ENCODE peak calls at places on chromosomes 11 and 22, in six cellular contexts. H, Z, E, B, M and N are unnamed samples. For H3K4me1, the result is how much of the 10 kb centered on the place peaks cover.

GRCh38 chr11:17599460-17599925 is 52.4 kb downstream of the OTOG start:
- DNase-seq in H (peak), Z (no peak), E (no peak), B (no peak), M (peak), N (no peak)

GRCh38 chr22:24482586-24482985 is 12.5 kb upstream of the UPB1 start:
- DNase-seq in H (no peak), Z (no peak), E (no peak), B (no peak), M (no peak), N (no peak)

GRCh38 chr22:44575344-44576268 is 77.6 kb upstream of the RTL6 start:
- DNase-seq in H (no peak), Z (no peak), E (no peak), B (peak), M (no peak), N (no peak)

GRCh38 chr11:118476676-118477075 is 40.4 kb downstream of the KMT2A start:
- DNase-seq in H (no peak), Z (no peak), E (no peak), B (no peak), M (no peak), N (no peak)

GRCh38 chr11:859394-860131 is 16.9 kb downstream of the TSPAN4 start:
- DNase-seq in H (peak), Z (no peak), E (no peak), B (peak), M (no peak), N (peak)

GRCh38 chr22:47221840-47222615 is 459.6 kb downstream of the TBC1D22A start:
- DNase-seq in H (no peak), Z (no peak), E (no peak), B (peak), M (no peak), N (no peak)

GRCh38 chr22:38754247-38755154 is 1.3 kb downstream of the SUN2 start:
- DNase-seq in H (peak), Z (no peak), E (peak), B (no peak), M (no peak), N (peak)

GRCh38 chr11:4187055-4187988 is 92.7 kb downstream of the RRM1 start:
- DNase-seq in H (peak), Z (peak), E (peak), B (peak), M (peak), N (peak)

GRCh38 chr11:97691061-97691460 is 1301.2 kb downstream of the JRKL start:
- DNase-seq in H (no peak), Z (no peak), E (no peak), B (no peak), M (no peak), N (no peak)

GRCh38 chr22:32661296-32661695 is 140.2 kb upstream of the TIMP3 start:
- DNase-seq in H (no peak), Z (no peak), E (no peak), B (no peak), M (no peak), N (no peak)

GRCh38 chr22:30212363-30212995 is 34.1 kb downstream of the LIF start:
- DNase-seq in H (peak), Z (peak), E (no peak), B (peak), M (peak), N (peak)

GRCh38 chr11:64724863-64725535 is 2.0 kb upstream of the NRXN2 start:
- DNase-seq in H (no peak), Z (no peak), E (no peak), B (no peak), M (peak), N (no peak)

GRCh38 chr11:17481905-17482304 is 5.3 kb upstream of the ABCC8 start:
- DNase-seq in H (no peak), Z (no peak), E (no peak), B (no peak), M (peak), N (no peak)

GRCh38 chr11:2389344-2390026 is 11.1 kb upstream of the TSSC4 start:
- DNase-seq in H (no peak), Z (no peak), E (no peak), B (no peak), M (peak), N (no peak)

GRCh38 chr11:117068303-117068860 is 29.8 kb downstream of the SIK3 start:
- DNase-seq in H (no peak), Z (no peak), E (no peak), B (no peak), M (no peak), N (no peak)

GRCh38 chr11:134069996-134070845 is 1.3 kb downstream of the JAM3 start:
- DNase-seq in H (no peak), Z (no peak), E (no peak), B (no peak), M (no peak), N (no peak)

GRCh38 chr11:1852885-1853284 is at the start of gene LSP1:
- DNase-seq in H (peak), Z (no peak), E (no peak), B (no peak), M (peak), N (no peak)

GRCh38 chr22:32706149-32706548 is 95.4 kb upstream of the TIMP3 start:
- DNase-seq in H (no peak), Z (no peak), E (peak), B (no peak), M (no peak), N (no peak)

GRCh38 chr22:47395481-47395880 is 633.0 kb downstream of the TBC1D22A start:
- DNase-seq in H (no peak), Z (no peak), E (no peak), B (no peak), M (peak), N (no peak)

GRCh38 chr11:74366576-74366975 is 31.7 kb downstream of the PGM2L1 start:
- DNase-seq in H (no peak), Z (no peak), E (peak), B (no peak), M (no peak), N (no peak)

GRCh38 chr22:50522208-50522805 is 3.1 kb downstream of the SCO2 start:
- DNase-seq in H (no peak), Z (no peak), E (no peak), B (no peak), M (no peak), N (no peak)

GRCh38 chr11:125075900-125076317 is 12.8 kb downstream of the SLC37A2 start:
- DNase-seq in H (no peak), Z (no peak), E (no peak), B (no peak), M (no peak), N (no peak)

GRCh38 chr11:36475192-36475591 is 34.9 kb downstream of the TRAF6 start:
- DNase-seq in H (no peak), Z (no peak), E (no peak), B (no peak), M (no peak), N (no peak)

GRCh38 chr22:42799462-42800405 is 57.3 kb downstream of the ARFGAP3 start:
- DNase-seq in H (no peak), Z (no peak), E (peak), B (no peak), M (no peak), N (no peak)

GRCh38 chr11:118672865-118673264 is 6.6 kb downstream of the TREH start:
- DNase-seq in H (no peak), Z (no peak), E (peak), B (no peak), M (no peak), N (no peak)

GRCh38 chr22:38741576-38741975 is 14.2 kb downstream of the SUN2 start:
- DNase-seq in H (no peak), Z (no peak), E (no peak), B (no peak), M (no peak), N (no peak)

DNA sequence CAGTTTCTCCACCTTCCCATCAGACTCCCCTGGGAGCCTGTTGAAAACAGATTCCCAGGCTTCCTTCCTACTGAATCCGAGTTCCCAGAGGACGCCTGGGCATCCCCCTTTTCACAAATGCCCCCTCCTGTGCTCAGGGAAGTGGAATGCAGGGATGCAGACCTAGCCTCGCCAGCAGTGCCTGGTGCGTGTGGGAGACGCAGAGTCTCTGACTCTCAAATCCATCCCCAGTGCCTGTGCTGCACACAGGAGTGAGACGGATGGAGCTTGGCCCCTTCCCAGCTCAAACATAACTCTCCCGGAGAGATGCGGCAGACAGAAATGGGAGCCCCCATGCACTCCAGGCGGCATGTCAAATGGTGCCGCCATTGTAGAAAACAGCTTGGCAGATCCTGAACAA is 62.6 kb downstream of the CTTN start:
- DNase-seq in H (no peak), Z (no peak), E (no peak), B (no peak), M (no peak), N (no peak)
- H3K4me1 ChIP-seq in H (under half), Z (under half), E (under half), B (under half), M (under half), N (under half)

DNA sequence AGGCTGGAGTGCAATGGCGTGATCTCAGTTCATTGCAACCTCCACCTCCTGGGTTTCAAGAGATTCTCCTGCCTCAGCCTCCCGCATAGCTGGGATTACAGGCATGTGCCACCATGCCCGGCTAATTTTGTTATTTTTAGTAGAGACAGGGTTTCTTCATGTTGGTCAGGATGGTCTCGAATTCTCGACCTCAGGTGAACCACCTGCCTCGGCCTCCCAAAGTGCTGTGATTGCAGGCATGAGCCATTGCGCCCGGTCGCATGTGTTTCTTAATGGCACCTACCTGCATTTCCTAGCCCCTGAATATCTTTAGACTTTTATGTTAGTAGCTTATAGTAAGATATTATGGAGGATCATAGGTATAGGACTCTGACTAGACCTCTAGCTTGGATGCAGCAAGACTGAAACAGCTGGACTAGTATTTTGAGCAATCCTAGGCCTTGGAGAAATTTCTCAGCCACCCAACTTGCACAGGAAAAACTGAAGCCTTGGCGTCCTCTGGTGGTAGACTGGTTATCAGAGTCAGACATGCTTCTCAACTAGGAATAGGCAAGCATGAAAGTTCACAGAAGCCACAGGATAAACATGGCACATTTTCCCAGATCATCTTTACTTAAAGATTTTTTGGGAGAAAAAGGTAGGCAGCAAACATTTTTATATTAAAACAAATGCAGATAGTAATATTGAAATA is 22.7 kb upstream of the C1QTNF4 start:
- DNase-seq in H (no peak), Z (peak), E (peak), B (no peak), M (no peak), N (no peak)
- TF ChIP-seq CTCF in H (no peak), Z (peak), E (peak), B (peak), M (peak), N (no peak)

GRCh38 chr11:44095506-44096359 is at the start of gene EXT2:
- DNase-seq in H (peak), Z (peak), E (peak), B (peak), M (peak), N (peak)
- TF ChIP-seq POLR2AphosphoS5 in H (peak), Z (peak), E (peak), B (no peak), M (peak), N (peak)

DNA sequence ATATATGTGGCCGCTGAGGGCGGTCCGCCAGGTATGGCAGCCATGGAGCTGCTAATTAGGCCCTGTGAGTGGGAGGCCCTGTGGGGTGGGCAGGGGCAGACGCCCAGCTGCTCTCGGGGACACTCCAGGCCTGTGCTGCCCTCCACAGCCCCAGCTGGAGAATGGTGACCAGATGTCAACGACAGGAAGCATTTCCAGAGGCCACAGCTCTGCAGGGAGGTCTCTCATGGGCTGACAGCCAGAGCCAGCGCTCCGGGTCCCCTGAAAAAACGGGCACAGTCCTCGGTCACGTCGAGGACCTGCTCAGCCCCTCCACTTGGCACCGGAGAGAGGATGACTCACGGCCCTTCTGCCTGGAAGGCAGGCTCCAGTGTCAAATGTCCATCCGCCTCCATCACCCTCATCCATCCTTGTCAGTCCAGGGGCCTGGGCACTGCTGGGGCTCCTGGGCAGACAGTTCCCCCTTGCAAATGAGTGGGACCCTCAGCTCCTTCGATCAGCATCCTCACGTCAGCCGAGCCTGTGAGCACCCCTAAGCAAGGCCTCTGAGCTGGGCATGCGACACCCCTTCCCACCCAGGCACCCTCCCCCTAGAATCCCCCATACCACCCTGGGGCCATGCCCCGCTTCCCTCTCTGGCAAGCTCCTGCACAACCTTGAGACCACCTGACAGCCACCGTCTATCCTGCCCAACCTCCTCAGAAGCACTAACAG is 1.9 kb downstream of the BID start:
- DNase-seq in H (no peak), Z (no peak), E (no peak), B (peak), M (peak), N (no peak)
- H3K4me1 ChIP-seq in H (under half), Z (under half), E (under half), B (under half), M (under half), N (under half)

DNA sequence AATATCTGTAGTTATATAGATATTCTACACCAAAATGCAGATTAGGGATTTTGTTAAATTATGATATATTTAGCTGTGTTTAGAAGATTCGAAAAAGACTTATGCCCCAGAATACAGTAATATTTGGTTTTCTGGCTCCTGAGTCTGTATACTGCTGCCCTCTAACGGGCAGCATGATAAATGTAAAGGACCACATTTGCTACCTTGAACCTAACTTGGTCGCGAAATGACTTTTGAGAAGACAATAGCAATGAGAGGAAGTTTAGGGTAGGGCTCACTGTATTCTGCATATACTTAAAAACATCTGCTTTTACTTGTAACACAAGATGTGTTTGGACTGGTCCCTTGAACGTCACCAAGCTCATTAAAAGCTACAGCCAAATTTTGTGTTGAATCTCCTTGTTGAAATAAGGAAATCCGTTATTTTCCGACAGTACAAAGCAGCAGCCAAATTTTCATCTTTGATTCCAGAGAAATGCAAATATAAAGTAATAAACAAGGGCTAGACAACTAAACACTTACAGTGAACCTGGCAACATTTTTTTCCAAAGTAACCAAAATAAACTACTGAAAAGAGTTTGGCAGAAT is 309.1 kb downstream of the SWAP70 start:
- DNase-seq in H (no peak), Z (peak), E (peak), B (peak), M (no peak), N (peak)
- TF ChIP-seq CTCF in H (no peak), Z (peak), E (peak), B (peak), M (peak), N (peak)

GRCh38 chr22:18000441-18001039 is 23.8 kb downstream of the MICAL3 start:
- DNase-seq in H (no peak), Z (no peak), E (peak), B (peak), M (peak), N (peak)

GRCh38 chr22:17998913-17999312 is 25.4 kb downstream of the MICAL3 start:
- DNase-seq in H (no peak), Z (no peak), E (no peak), B (no peak), M (no peak), N (no peak)

GRCh38 chr22:17999851-18000250 is 24.5 kb downstream of the MICAL3 start:
- DNase-seq in H (no peak), Z (no peak), E (no peak), B (no peak), M (no peak), N (no peak)

GRCh38 chr22:17997456-17997855 is 26.9 kb downstream of the MICAL3 start:
- DNase-seq in H (no peak), Z (no peak), E (no peak), B (no peak), M (no peak), N (no peak)

GRCh38 chr22:18001040-18001893 is 23.1 kb downstream of the MICAL3 start:
- DNase-seq in H (peak), Z (peak), E (peak), B (peak), M (peak), N (peak)
- TF ChIP-seq POLR2AphosphoS5 in H (peak), Z (peak), E (peak), B (peak), M (peak), N (peak)

GRCh38 chr22:23277583-23278295 is 97.4 kb downstream of the BCR start:
- DNase-seq in H (no peak), Z (no peak), E (no peak), B (no peak), M (no peak), N (no peak)
- H3K4me1 ChIP-seq in H (under half), Z (under half), E (under half), B (under half), M (under half), N (under half)